ENCODE peak calls at places on chromosomes 6 and 20, in six cellular contexts. One of them, this sample, is unnamed.
A peak's percentile ranks its signal among the peaks of the same experiment; 100 is the strongest.

GRCh38 chr6:38273325-38273724 is 366.4 kb downstream of the BTBD9 start:
- DNase-seq in H7: no peak
- DNase-seq in cardiac fibroblast: peak; percentile 58
- DNase-seq in fibroblast of lung: peak; percentile 88
- DNase-seq in CD4-positive, alpha-beta memory T cell: no peak
- DNase-seq in PC-3: no peak
- DNase-seq in this sample: no peak

GRCh38 chr6:8644306-8644705 is 209.0 kb upstream of the SLC35B3 start:
- DNase-seq in fibroblast of lung: no peak
- DNase-seq in CD4-positive, alpha-beta memory T cell: no peak
- DNase-seq in cardiac fibroblast: no peak
- DNase-seq in H7: no peak
- DNase-seq in PC-3: no peak
- DNase-seq in this sample: no peak

GRCh38 chr6:155224031-155224451 is 39.8 kb upstream of the CLDN20 start:
- DNase-seq in PC-3: peak; percentile 93
- DNase-seq in fibroblast of lung: peak; percentile 95
- DNase-seq in H7: no peak
- DNase-seq in CD4-positive, alpha-beta memory T cell: no peak
- DNase-seq in cardiac fibroblast: peak; percentile 74
- DNase-seq in this sample: peak; percentile 61

GRCh38 chr6:62283828-62284411 is 2.1 kb downstream of the KHDRBS2 start:
- DNase-seq in H7: peak; percentile 6
- DNase-seq in fibroblast of lung: peak; percentile 0
- DNase-seq in CD4-positive, alpha-beta memory T cell: no peak
- DNase-seq in cardiac fibroblast: peak; percentile 22
- DNase-seq in PC-3: peak; percentile 57
- DNase-seq in this sample: no peak

GRCh38 chr6:22642254-22642653 is 72.9 kb downstream of the HDGFL1 start:
- DNase-seq in CD4-positive, alpha-beta memory T cell: no peak
- DNase-seq in H7: no peak
- DNase-seq in fibroblast of lung: peak; percentile 59
- DNase-seq in PC-3: no peak
- DNase-seq in cardiac fibroblast: no peak
- DNase-seq in this sample: no peak

GRCh38 chr20:5748246-5748645 is 2.0 kb upstream of the SHLD1 start:
- DNase-seq in cardiac fibroblast: no peak
- DNase-seq in PC-3: no peak
- DNase-seq in CD4-positive, alpha-beta memory T cell: no peak
- DNase-seq in H7: no peak
- DNase-seq in fibroblast of lung: no peak
- DNase-seq in this sample: no peak

GRCh38 chr20:62485062-62485700 is 9.4 kb upstream of the GATA5 start:
- DNase-seq in H7: peak; percentile 77
- DNase-seq in PC-3: peak; percentile 22
- DNase-seq in fibroblast of lung: peak; percentile 28
- DNase-seq in cardiac fibroblast: peak; percentile 82
- DNase-seq in CD4-positive, alpha-beta memory T cell: no peak
- DNase-seq in this sample: no peak

GRCh38 chr6:168284187-168284586 is 35.4 kb downstream of the DACT2 start:
- DNase-seq in fibroblast of lung: no peak
- DNase-seq in cardiac fibroblast: no peak
- DNase-seq in CD4-positive, alpha-beta memory T cell: no peak
- DNase-seq in H7: no peak
- DNase-seq in PC-3: no peak
- DNase-seq in this sample: no peak

GRCh38 chr20:62898970-62899632 is 27.2 kb downstream of the DIDO1 start:
- DNase-seq in PC-3: no peak
- DNase-seq in CD4-positive, alpha-beta memory T cell: no peak
- DNase-seq in H7: peak; percentile 78
- DNase-seq in fibroblast of lung: no peak
- DNase-seq in cardiac fibroblast: no peak
- DNase-seq in this sample: no peak

GRCh38 chr6:170057961-170058877 is 232.7 kb downstream of the DLL1 start:
- DNase-seq in H7: peak; percentile 71
- DNase-seq in PC-3: no peak
- DNase-seq in fibroblast of lung: no peak
- DNase-seq in cardiac fibroblast: no peak
- DNase-seq in CD4-positive, alpha-beta memory T cell: no peak
- DNase-seq in this sample: no peak

GRCh38 chr20:45138451-45139300 is 14.4 kb upstream of the WFDC12 start:
- DNase-seq in CD4-positive, alpha-beta memory T cell: peak; percentile 16
- DNase-seq in cardiac fibroblast: peak; percentile 16
- DNase-seq in fibroblast of lung: no peak
- DNase-seq in PC-3: peak; percentile 86
- DNase-seq in H7: peak; percentile 83
- DNase-seq in this sample: no peak

GRCh38 chr6:125102901-125103300 is 50.7 kb upstream of the TPD52L1 start:
- DNase-seq in PC-3: peak; percentile 74
- DNase-seq in cardiac fibroblast: peak; percentile 86
- DNase-seq in CD4-positive, alpha-beta memory T cell: no peak
- DNase-seq in H7: no peak
- DNase-seq in fibroblast of lung: peak; percentile 97
- DNase-seq in this sample: peak; percentile 79

GRCh38 chr6:27553123-27553904 is 80.4 kb upstream of the ZNF184 start:
- DNase-seq in PC-3: no peak
- DNase-seq in CD4-positive, alpha-beta memory T cell: no peak
- DNase-seq in cardiac fibroblast: peak; percentile 20
- DNase-seq in fibroblast of lung: peak; percentile 55
- DNase-seq in H7: peak; percentile 62
- DNase-seq in this sample: no peak

GRCh38 chr6:44004625-44005506 is 122.4 kb downstream of the MRPL14 start:
- DNase-seq in CD4-positive, alpha-beta memory T cell: no peak
- DNase-seq in H7: peak; percentile 49
- DNase-seq in cardiac fibroblast: no peak
- DNase-seq in PC-3: peak; percentile 29
- DNase-seq in fibroblast of lung: no peak
- DNase-seq in this sample: no peak

GRCh38 chr6:31794866-31795615 is 511 bp downstream of the VARS1 start:
- DNase-seq in fibroblast of lung: peak; percentile 52
- DNase-seq in PC-3: no peak
- DNase-seq in H7: peak; percentile 81
- DNase-seq in cardiac fibroblast: peak; percentile 7
- DNase-seq in CD4-positive, alpha-beta memory T cell: no peak
- DNase-seq in this sample: no peak

GRCh38 chr6:89079611-89080213 is 839 bp upstream of the PNRC1 start:
- DNase-seq in cardiac fibroblast: peak; percentile 84
- DNase-seq in H7: no peak
- DNase-seq in fibroblast of lung: peak; percentile 70
- DNase-seq in PC-3: peak; percentile 38
- DNase-seq in CD4-positive, alpha-beta memory T cell: peak; percentile 80
- DNase-seq in this sample: peak; percentile 40

GRCh38 chr6:29552512-29553051 is 7.0 kb downstream of the UBD start:
- DNase-seq in cardiac fibroblast: peak; percentile 76
- DNase-seq in CD4-positive, alpha-beta memory T cell: peak; percentile 60
- DNase-seq in PC-3: peak; percentile 75
- DNase-seq in fibroblast of lung: peak; percentile 53
- DNase-seq in H7: peak; percentile 61
- DNase-seq in this sample: peak; percentile 27

GRCh38 chr20:58839474-58839874 is 11.2 kb downstream of the GNAS-AS1 start:
- DNase-seq in cardiac fibroblast: peak; percentile 18
- DNase-seq in PC-3: peak; percentile 71
- DNase-seq in fibroblast of lung: peak; percentile 47
- DNase-seq in CD4-positive, alpha-beta memory T cell: peak; percentile 26
- DNase-seq in H7: peak; percentile 90
- DNase-seq in this sample: no peak

GRCh38 chr6:88780714-88781389 is 182.6 kb downstream of the RNGTT start:
- DNase-seq in CD4-positive, alpha-beta memory T cell: peak; percentile 54
- DNase-seq in fibroblast of lung: peak; percentile 48
- DNase-seq in cardiac fibroblast: peak; percentile 81
- DNase-seq in H7: peak; percentile 23
- DNase-seq in PC-3: peak; percentile 64
- DNase-seq in this sample: peak; percentile 8

GRCh38 chr6:148027201-148027600 is 315.4 kb upstream of the SASH1 start:
- DNase-seq in CD4-positive, alpha-beta memory T cell: no peak
- DNase-seq in cardiac fibroblast: no peak
- DNase-seq in PC-3: peak; percentile 24
- DNase-seq in H7: peak; percentile 6
- DNase-seq in fibroblast of lung: no peak
- DNase-seq in this sample: no peak

GRCh38 chr6:167350731-167351655 is 26.1 kb downstream of the TTLL2 start:
- DNase-seq in H7: peak; percentile 87
- DNase-seq in CD4-positive, alpha-beta memory T cell: peak; percentile 79
- DNase-seq in PC-3: peak; percentile 19
- DNase-seq in fibroblast of lung: peak; percentile 41
- DNase-seq in cardiac fibroblast: peak; percentile 56
- DNase-seq in this sample: peak; percentile 1

GRCh38 chr20:47677314-47678129 is 107.8 kb downstream of the SULF2 start:
- DNase-seq in CD4-positive, alpha-beta memory T cell: peak; percentile 39
- DNase-seq in PC-3: peak; percentile 77
- DNase-seq in fibroblast of lung: peak; percentile 29
- DNase-seq in cardiac fibroblast: peak; percentile 42
- DNase-seq in H7: peak; percentile 94
- DNase-seq in this sample: no peak

GRCh38 chr20:46350201-46350985 is 42.1 kb upstream of the CDH22 start:
- DNase-seq in CD4-positive, alpha-beta memory T cell: no peak
- DNase-seq in PC-3: peak; percentile 40
- DNase-seq in cardiac fibroblast: peak; percentile 88
- DNase-seq in H7: peak; percentile 77
- DNase-seq in fibroblast of lung: peak; percentile 95
- DNase-seq in this sample: peak; percentile 87

GRCh38 chr20:51128198-51128597 is 105.3 kb upstream of the KCNG1 start:
- DNase-seq in cardiac fibroblast: peak; percentile 43
- DNase-seq in PC-3: peak; percentile 95
- DNase-seq in fibroblast of lung: peak; percentile 92
- DNase-seq in H7: no peak
- DNase-seq in CD4-positive, alpha-beta memory T cell: no peak
- DNase-seq in this sample: peak; percentile 92

GRCh38 chr6:36758516-36759176 is 61.0 kb downstream of the RAB44 start:
- DNase-seq in fibroblast of lung: no peak
- DNase-seq in PC-3: no peak
- DNase-seq in H7: peak; percentile 84
- DNase-seq in cardiac fibroblast: no peak
- DNase-seq in CD4-positive, alpha-beta memory T cell: no peak
- DNase-seq in this sample: no peak

GRCh38 chr6:152671146-152671545 is 26.6 kb upstream of the MYCT1 start:
- DNase-seq in PC-3: no peak
- DNase-seq in fibroblast of lung: peak; percentile 17
- DNase-seq in CD4-positive, alpha-beta memory T cell: no peak
- DNase-seq in H7: no peak
- DNase-seq in cardiac fibroblast: peak; percentile 34
- DNase-seq in this sample: no peak

GRCh38 chr20:57717797-57718196 is 8.0 kb upstream of the PMEPA1 start:
- DNase-seq in cardiac fibroblast: no peak
- DNase-seq in fibroblast of lung: peak; percentile 78
- DNase-seq in CD4-positive, alpha-beta memory T cell: no peak
- DNase-seq in H7: peak; percentile 21
- DNase-seq in PC-3: peak; percentile 99
- DNase-seq in this sample: no peak
- H3K4me3 ChIP-seq in cardiac fibroblast: no peak overlapping the region
- H3K4me3 ChIP-seq in fibroblast of lung: no peak overlapping the region
- H3K4me3 ChIP-seq in CD4-positive, alpha-beta memory T cell: no peak overlapping the region
- H3K4me3 ChIP-seq in H7: no peak overlapping the region
- H3K4me3 ChIP-seq in PC-3: peak overlapping the region; percentile 51
- H3K4me3 ChIP-seq in this sample: no peak overlapping the region

DNA sequence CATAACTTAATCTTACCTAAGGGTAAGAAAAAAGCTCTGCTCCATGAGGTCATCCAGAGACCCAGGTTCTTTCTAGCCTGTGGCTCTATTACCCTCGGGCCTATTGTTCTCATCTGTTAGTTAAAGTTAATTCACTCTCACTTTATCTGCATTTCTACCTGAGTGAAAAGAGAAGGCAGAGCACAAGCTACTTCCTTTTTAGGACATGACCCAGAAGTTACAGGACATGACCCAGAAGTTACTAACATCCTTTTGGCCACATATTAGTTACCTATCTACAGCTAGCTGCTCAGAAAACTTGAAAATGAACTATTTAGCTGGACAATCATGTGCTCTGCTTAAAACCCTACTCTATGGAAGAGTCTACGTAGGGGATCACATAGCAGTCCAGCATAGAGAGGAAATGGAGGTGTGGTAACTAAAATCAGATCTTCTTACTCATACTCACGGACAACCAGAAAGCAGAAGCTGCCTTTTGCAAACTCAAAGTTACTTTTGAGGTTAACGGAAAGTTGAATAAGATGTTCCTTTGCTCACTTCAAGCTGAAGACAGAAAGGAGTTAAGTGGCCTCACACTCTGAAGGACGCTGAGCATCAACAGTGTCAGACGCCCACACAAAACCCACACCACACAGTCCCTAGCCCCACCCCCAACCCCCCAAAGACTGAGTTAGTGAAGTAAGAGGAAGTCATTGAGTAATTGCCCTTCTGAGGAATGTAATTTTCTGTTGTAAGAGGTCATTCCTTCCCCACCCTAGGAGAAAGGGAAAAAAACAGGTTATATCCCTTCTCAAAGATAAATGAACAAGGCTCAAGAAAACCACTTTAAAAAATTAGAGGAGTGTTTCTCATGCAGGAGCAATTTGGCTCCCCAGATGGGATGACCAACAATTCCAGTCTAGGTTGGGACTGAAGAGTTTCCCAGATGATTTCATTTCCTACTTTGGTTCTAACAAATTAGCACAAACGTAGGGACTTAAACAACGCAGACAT is 45.9 kb upstream of the TAB2 start:
- DNase-seq in H7: no peak
- DNase-seq in CD4-positive, alpha-beta memory T cell: peak; percentile 15
- DNase-seq in PC-3: no peak
- DNase-seq in cardiac fibroblast: peak; percentile 67
- DNase-seq in fibroblast of lung: peak; percentile 64
- DNase-seq in this sample: peak; percentile 51
- H3K4me3 ChIP-seq in H7: no peak overlapping the region
- H3K4me3 ChIP-seq in CD4-positive, alpha-beta memory T cell: no peak overlapping the region
- H3K4me3 ChIP-seq in PC-3: no peak overlapping the region
- H3K4me3 ChIP-seq in cardiac fibroblast: no peak overlapping the region
- H3K4me3 ChIP-seq in fibroblast of lung: no peak overlapping the region
- H3K4me3 ChIP-seq in this sample: no peak overlapping the region

GRCh38 chr6:53059648-53060589 is 5.3 kb upstream of the FBXO9 start:
- DNase-seq in CD4-positive, alpha-beta memory T cell: no peak
- DNase-seq in cardiac fibroblast: no peak
- DNase-seq in H7: peak; percentile 27
- DNase-seq in PC-3: no peak
- DNase-seq in fibroblast of lung: no peak
- DNase-seq in this sample: no peak

GRCh38 chr6:53064726-53065265 is 408 bp upstream of the FBXO9 start:
- DNase-seq in PC-3: peak; percentile 98
- DNase-seq in H7: peak; percentile 88
- DNase-seq in fibroblast of lung: peak; percentile 97
- DNase-seq in CD4-positive, alpha-beta memory T cell: peak; percentile 95
- DNase-seq in cardiac fibroblast: peak; percentile 98
- DNase-seq in this sample: peak; percentile 93

GRCh38 chr6:53065266-53066058 is at the start of gene FBXO9:
- DNase-seq in PC-3: peak; percentile 54
- DNase-seq in fibroblast of lung: peak; percentile 53
- DNase-seq in cardiac fibroblast: peak; percentile 59
- DNase-seq in H7: peak; percentile 94
- DNase-seq in CD4-positive, alpha-beta memory T cell: peak; percentile 79
- DNase-seq in this sample: no peak

GRCh38 chr6:53066059-53066406 is 829 bp downstream of the FBXO9 start:
- DNase-seq in PC-3: peak; percentile 40
- DNase-seq in fibroblast of lung: peak; percentile 45
- DNase-seq in cardiac fibroblast: peak; percentile 37
- DNase-seq in CD4-positive, alpha-beta memory T cell: peak; percentile 22
- DNase-seq in H7: no peak
- DNase-seq in this sample: no peak

GRCh38 chr6:53062369-53062639 is 2.9 kb upstream of the FBXO9 start:
- DNase-seq in fibroblast of lung: no peak
- DNase-seq in H7: no peak
- DNase-seq in cardiac fibroblast: no peak
- DNase-seq in CD4-positive, alpha-beta memory T cell: no peak
- DNase-seq in PC-3: no peak
- DNase-seq in this sample: no peak
- H3K4me3 ChIP-seq in fibroblast of lung: no peak overlapping the region
- H3K4me3 ChIP-seq in H7: peak overlapping the region; percentile 83
- H3K4me3 ChIP-seq in cardiac fibroblast: no peak overlapping the region
- H3K4me3 ChIP-seq in CD4-positive, alpha-beta memory T cell: no peak overlapping the region
- H3K4me3 ChIP-seq in PC-3: peak overlapping the region; percentile 96
- H3K4me3 ChIP-seq in this sample: no peak overlapping the region

GRCh38 chr6:119105262-119105661 is 26.8 kb upstream of the FAM184A start:
- DNase-seq in cardiac fibroblast: no peak
- DNase-seq in CD4-positive, alpha-beta memory T cell: no peak
- DNase-seq in fibroblast of lung: no peak
- DNase-seq in PC-3: no peak
- DNase-seq in H7: no peak
- DNase-seq in this sample: no peak
- H3K4me3 ChIP-seq in cardiac fibroblast: no peak overlapping the region
- H3K4me3 ChIP-seq in CD4-positive, alpha-beta memory T cell: no peak overlapping the region
- H3K4me3 ChIP-seq in fibroblast of lung: no peak overlapping the region
- H3K4me3 ChIP-seq in PC-3: no peak overlapping the region
- H3K4me3 ChIP-seq in H7: no peak overlapping the region
- H3K4me3 ChIP-seq in this sample: no peak overlapping the region